ENCODE peak calls at places on chromosomes 1 and 21, in four cellular contexts. E is frontal cortex; U is HAP-1; A is central memory CD8-positive, alpha-beta T cell. B is an unnamed sample.

GRCh38 chr1:160398823-160399222 is 1.5 kb upstream of the VANGL2 start:
- DNase-seq in U (no peak), A (no peak), E (no peak), B (no peak)

GRCh38 chr1:113917400-113918082 is 11.6 kb upstream of the HIPK1 start:
- DNase-seq in E (no peak), A (no peak), U (no peak), B (no peak)

GRCh38 chr1:56516539-56517252 is 62.7 kb downstream of the PLPP3 start:
- DNase-seq in U (no peak), A (no peak), E (no peak), B (no peak)

GRCh38 chr1:179077396-179077795 is 4.5 kb upstream of the TOR3A start:
- DNase-seq in E (no peak), U (no peak), A (no peak), B (no peak)

GRCh38 chr1:184507165-184507564 is 120.3 kb downstream of the C1orf21 start:
- DNase-seq in U (no peak), E (no peak), A (no peak), B (no peak)

GRCh38 chr1:203506821-203507220 is 12.9 kb downstream of the OPTC start:
- DNase-seq in U (no peak), E (no peak), A (no peak), B (no peak)

GRCh38 chr1:29829448-29830344 is 593.4 kb downstream of the PTPRU start:
- DNase-seq in E (no peak), A (no peak), U (no peak), B (no peak)

GRCh38 chr21:45640888-45641479 is 2.5 kb upstream of the PCBP3 start:
- DNase-seq in E (no peak), U (no peak), A (no peak), B (no peak)

GRCh38 chr1:174964261-174964984 is 35.3 kb upstream of the CACYBP start:
- DNase-seq in U (no peak), A (no peak), E (no peak), B (no peak)

GRCh38 chr21:40016667-40017066 is 149.4 kb downstream of the PCP4 start:
- DNase-seq in E (no peak), A (no peak), U (no peak), B (no peak)

GRCh38 chr21:31078796-31079195 is 40.5 kb upstream of the KRTAP19-8 start:
- DNase-seq in U (no peak), E (no peak), A (no peak), B (no peak)

GRCh38 chr1:45327644-45328515 is 1.2 kb downstream of the HPDL start:
- DNase-seq in U (no peak), A (no peak), E (no peak), B (no peak)

GRCh38 chr1:56345826-56346225 is 233.5 kb downstream of the PLPP3 start:
- DNase-seq in U (no peak), E (no peak), A (no peak), B (no peak)

GRCh38 chr1:200991039-200991698 is 32.3 kb downstream of the KIF21B start:
- DNase-seq in E (no peak), U (no peak), A (no peak), B (no peak)

GRCh38 chr1:206916000-206916709 is 5.6 kb downstream of the FCMR start:
- DNase-seq in E (no peak), U (no peak), A (no peak), B (no peak)

GRCh38 chr21:27112186-27112585 is 145.3 kb upstream of the ADAMTS5 start:
- DNase-seq in U (no peak), A (no peak), E (no peak), B (no peak)

GRCh38 chr1:55478742-55479141 is 263.6 kb upstream of the USP24 start:
- DNase-seq in A (no peak), E (no peak), U (peak; percentile 10), B (no peak)

GRCh38 chr1:181476581-181476980 is 6.7 kb upstream of the CACNA1E start:
- DNase-seq in E (no peak), A (no peak), U (no peak), B (no peak)

GRCh38 chr1:179440971-179441370 is 75.2 kb downstream of the AXDND1 start:
- DNase-seq in A (no peak), U (no peak), E (no peak), B (no peak)

GRCh38 chr1:228090613-228091081 is 8.1 kb downstream of the ARF1 start:
- DNase-seq in A (no peak), U (no peak), E (no peak), B (no peak)

GRCh38 chr1:45348966-45349677 is 8.9 kb upstream of the MUTYH start:
- DNase-seq in A (no peak), E (no peak), U (no peak), B (no peak)

GRCh38 chr1:157438236-157439012 is 113.9 kb downstream of the FCRL5 start:
- DNase-seq in U (peak; percentile 81), A (no peak), E (no peak), B (no peak)

GRCh38 chr1:51630393-51630792 is 13.5 kb downstream of the OSBPL9 start:
- DNase-seq in A (no peak), E (no peak), U (no peak), B (no peak)

GRCh38 chr1:198179556-198179981 is 22.8 kb downstream of the NEK7 start:
- DNase-seq in U (peak; percentile 27), E (no peak), A (no peak), B (no peak)

GRCh38 chr1:33903210-33903589 is 39.3 kb downstream of the HMGB4 start:
- DNase-seq in E (no peak), A (no peak), U (no peak), B (no peak)

GRCh38 chr1:154961207-154961496 is 430 bp downstream of the PYGO2 start:
- DNase-seq in E (no peak), A (no peak), U (peak; percentile 39), B (no peak)

GRCh38 chr1:29576510-29576909 is 340.2 kb downstream of the PTPRU start:
- DNase-seq in U (no peak), E (no peak), A (no peak), B (no peak)

GRCh38 chr1:46757956-46758304 is 39.0 kb upstream of the EFCAB14 start:
- DNase-seq in U (no peak), A (no peak), E (no peak), B (no peak)

GRCh38 chr1:199742547-199742946 is 285.0 kb upstream of the NR5A2 start:
- DNase-seq in E (no peak), U (no peak), A (no peak), B (no peak)

GRCh38 chr1:201628490-201628889 is 89.6 kb downstream of the NAV1 start:
- DNase-seq in E (no peak), A (no peak), U (no peak), B (no peak)